ENCODE peak calls at places on chromosomes 11 and 22, in seven cellular contexts. F is NCI-H460, X is ACHN, M is neuronal stem cell, Q is myocyte, D is T-helper 2 cell, C is foreskin keratinocyte. Z is an unnamed sample.

GRCh38 chr11:65915821-65916251 is 3.0 kb downstream of the C11orf68 start:
- DNase-seq in D (no peak), C (peak), M (no peak), Q (peak), F (peak), X (peak), Z (peak)

GRCh38 chr22:21451545-21452520 is 15.4 kb upstream of the TMEM191C start:
- DNase-seq in M (no peak), D (no peak), Q (no peak), X (no peak), C (no peak), F (no peak), Z (no peak)

GRCh38 chr11:119540370-119541125 is 117.6 kb upstream of the THY1 start:
- DNase-seq in D (no peak), C (no peak), F (no peak), X (no peak), Q (no peak), M (no peak), Z (no peak)

GRCh38 chr11:94790771-94791180 is 22.6 kb downstream of the AMOTL1 start:
- DNase-seq in M (no peak), F (no peak), C (no peak), Q (peak), X (no peak), D (no peak), Z (peak)

GRCh38 chr11:117535201-117535869 is 207.7 kb downstream of the CEP164 start:
- DNase-seq in D (no peak), Q (no peak), C (no peak), X (no peak), M (no peak), F (no peak), Z (no peak)

GRCh38 chr11:75557649-75558494 is 4.2 kb upstream of the SERPINH1 start:
- DNase-seq in C (no peak), D (no peak), Q (peak), M (no peak), F (no peak), X (peak), Z (peak)

GRCh38 chr11:68924073-68924925 is 20.6 kb downstream of the IGHMBP2 start:
- DNase-seq in C (no peak), Q (no peak), F (no peak), X (no peak), M (no peak), D (no peak), Z (no peak)

GRCh38 chr11:28819741-28820140 is 711.6 kb downstream of the METTL15 start:
- DNase-seq in Q (no peak), X (no peak), M (no peak), F (peak), C (no peak), D (no peak), Z (no peak)

GRCh38 chr11:124656759-124657627 is 16.5 kb downstream of the SIAE start:
- DNase-seq in C (no peak), X (no peak), M (no peak), Q (no peak), D (no peak), F (no peak), Z (peak)

GRCh38 chr11:117430293-117430955 is 102.8 kb downstream of the CEP164 start:
- DNase-seq in M (no peak), Q (peak), D (no peak), C (no peak), F (no peak), X (no peak), Z (no peak)

GRCh38 chr11:65311197-65311631 is 3.5 kb upstream of the CDC42EP2 start:
- DNase-seq in Q (peak), D (no peak), F (peak), X (no peak), C (no peak), M (no peak), Z (no peak)

GRCh38 chr22:35629406-35630234 is 12.5 kb upstream of the MB start:
- DNase-seq in D (no peak), C (peak), F (peak), M (no peak), X (peak), Q (peak), Z (peak)

GRCh38 chr11:6022954-6023353 is 7.6 kb downstream of the OR56A1 start:
- DNase-seq in M (peak), C (peak), X (peak), F (peak), Q (peak), D (no peak), Z (peak)

GRCh38 chr11:72411623-72412532 is 22.5 kb downstream of the CLPB start:
- DNase-seq in F (no peak), X (no peak), C (no peak), M (no peak), D (no peak), Q (no peak), Z (no peak)

GRCh38 chr11:110032257-110032656 is 60.9 kb upstream of the ZC3H12C start:
- DNase-seq in Q (no peak), M (peak), C (no peak), F (no peak), X (no peak), D (no peak), Z (no peak)

GRCh38 chr11:34468209-34468841 is 29.6 kb downstream of the CAT start:
- DNase-seq in Q (peak), M (no peak), X (peak), C (no peak), F (peak), D (no peak), Z (no peak)